ENCODE peak calls at places on chromosomes 16 and 17, in seven cellular contexts. A is GM12865, W is psoas muscle, F is bronchial epithelial cell, J is BE2C, U is lower lobe of right lung, N is Panc1. G is an unnamed sample.

GRCh38 chr17:72488542-72489272 is 367.9 kb downstream of the SOX9 start:
- DNase-seq in A (no peak), W (no peak), F (peak), J (no peak), U (no peak), N (no peak), G (no peak)

GRCh38 chr16:67786491-67786890 is 19.9 kb downstream of the RANBP10 start:
- DNase-seq in A (peak), W (no peak), F (no peak), J (no peak), U (no peak), N (no peak), G (no peak)

GRCh38 chr17:42365136-42365535 is 23.1 kb downstream of the STAT3 start:
- DNase-seq in A (no peak), W (no peak), F (no peak), J (no peak), U (no peak), N (no peak), G (peak)

GRCh38 chr17:2880050-2880449 is 83.8 kb downstream of the RAP1GAP2 start:
- DNase-seq in A (no peak), W (no peak), F (no peak), J (no peak), U (no peak), N (no peak), G (no peak)

GRCh38 chr17:38315497-38315896 is 18.5 kb downstream of the MRPL45 start:
- DNase-seq in A (no peak), W (no peak), F (no peak), J (no peak), U (no peak), N (no peak), G (no peak)

GRCh38 chr17:64441772-64442549 is 7.0 kb upstream of the MILR1 start:
- DNase-seq in A (peak), W (peak), F (peak), J (no peak), U (peak), N (no peak), G (peak)

GRCh38 chr17:29094101-29094708 is 51.3 kb downstream of the PIPOX start:
- DNase-seq in A (no peak), W (no peak), F (no peak), J (no peak), U (no peak), N (no peak), G (no peak)

GRCh38 chr17:56756536-56756935 is 77.2 kb downstream of the C17orf67 start:
- DNase-seq in A (no peak), W (no peak), F (peak), J (no peak), U (no peak), N (no peak), G (peak)

GRCh38 chr17:70022175-70022574 is 52.9 kb upstream of the KCNJ16 start:
- DNase-seq in A (no peak), W (no peak), F (no peak), J (no peak), U (no peak), N (no peak), G (peak)

GRCh38 chr16:51500306-51500705 is 349.2 kb upstream of the SALL1 start:
- DNase-seq in A (no peak), W (no peak), F (peak), J (no peak), U (no peak), N (no peak), G (peak)

GRCh38 chr16:11310997-11311561 is 29.9 kb upstream of the PRM1 start:
- DNase-seq in A (peak), W (no peak), F (no peak), J (no peak), U (no peak), N (no peak), G (no peak)

GRCh38 chr17:55056530-55056929 is 88.0 kb downstream of the STXBP4 start:
- DNase-seq in A (no peak), W (no peak), F (peak), J (peak), U (no peak), N (no peak), G (no peak)

GRCh38 chr17:26809033-26809432 is 484.9 kb upstream of the WSB1 start:
- DNase-seq in A (peak), W (no peak), F (peak), J (no peak), U (no peak), N (no peak), G (no peak)

GRCh38 chr17:73719588-73720071 is 75.4 kb upstream of the SDK2 start:
- DNase-seq in A (no peak), W (no peak), F (no peak), J (peak), U (no peak), N (no peak), G (no peak)

GRCh38 chr17:1179112-1179634 is 608 bp downstream of the ABR start:
- DNase-seq in A (no peak), W (no peak), F (no peak), J (no peak), U (no peak), N (no peak), G (no peak)

GRCh38 chr17:20010099-20010863 is 1.1 kb downstream of the SPECC1 start:
- DNase-seq in A (peak), W (no peak), F (peak), J (peak), U (no peak), N (peak), G (peak)

GRCh38 chr17:1475321-1475854 is 17.1 kb downstream of the MYO1C start:
- DNase-seq in A (no peak), W (no peak), F (no peak), J (no peak), U (no peak), N (no peak), G (no peak)

GRCh38 chr16:80803341-80804060 is 897 bp downstream of the CDYL2 start:
- DNase-seq in A (peak), W (peak), F (no peak), J (no peak), U (peak), N (no peak), G (no peak)

GRCh38 chr17:2054740-2055493 is at the start of gene HIC1:
- DNase-seq in A (peak), W (peak), F (peak), J (peak), U (peak), N (no peak), G (peak)

GRCh38 chr16:50657251-50657650 is 23.9 kb downstream of the SNX20 start:
- DNase-seq in A (no peak), W (no peak), F (no peak), J (no peak), U (no peak), N (no peak), G (no peak)

GRCh38 chr16:88375236-88376052 is 7.3 kb upstream of the ZNF469 start:
- DNase-seq in A (no peak), W (peak), F (no peak), J (peak), U (peak), N (no peak), G (no peak)

GRCh38 chr16:66510711-66511614 is 39.0 kb downstream of the TK2 start:
- DNase-seq in A (no peak), W (no peak), F (no peak), J (no peak), U (no peak), N (no peak), G (no peak)

GRCh38 chr16:884232-884631 is 83.7 kb upstream of the GNG13 start:
- DNase-seq in A (no peak), W (no peak), F (no peak), J (no peak), U (no peak), N (no peak), G (no peak)

GRCh38 chr16:78392585-78393195 is 293.2 kb downstream of the WWOX start:
- DNase-seq in A (no peak), W (no peak), F (no peak), J (no peak), U (no peak), N (no peak), G (no peak)

GRCh38 chr17:72502111-72502939 is 381.5 kb downstream of the SOX9 start:
- DNase-seq in A (no peak), W (no peak), F (peak), J (no peak), U (peak), N (no peak), G (no peak)

GRCh38 chr16:65773319-65773874 is 593.1 kb upstream of the CDH5 start:
- DNase-seq in A (peak), W (no peak), F (no peak), J (no peak), U (no peak), N (no peak), G (no peak)

GRCh38 chr16:88464447-88465318 is 11.6 kb downstream of the ZFPM1 start:
- DNase-seq in A (no peak), W (no peak), F (no peak), J (peak), U (no peak), N (no peak), G (no peak)

GRCh38 chr17:40980594-40980993 is 3.5 kb downstream of the KRT40 start:
- DNase-seq in A (no peak), W (peak), F (no peak), J (no peak), U (no peak), N (no peak), G (no peak)

GRCh38 chr16:57041182-57042156 is 50.9 kb upstream of the CPNE2 start:
- DNase-seq in A (peak), W (no peak), F (no peak), J (no peak), U (no peak), N (no peak), G (no peak)

GRCh38 chr17:60388742-60389141 is 3.2 kb downstream of the USP32 start:
- DNase-seq in A (no peak), W (no peak), F (no peak), J (no peak), U (no peak), N (no peak), G (no peak)

GRCh38 chr16:16021988-16022682 is 72.7 kb downstream of the ABCC1 start:
- DNase-seq in A (no peak), W (peak), F (peak), J (peak), U (peak), N (peak), G (peak)

GRCh38 chr17:81285179-81285878 is 9.8 kb downstream of the SLC38A10 start:
- DNase-seq in A (peak), W (peak), F (no peak), J (no peak), U (peak), N (no peak), G (no peak)

GRCh38 chr16:1745181-1745899 is 26.0 kb downstream of the NME3 start:
- DNase-seq in A (no peak), W (no peak), F (no peak), J (no peak), U (no peak), N (no peak), G (peak)

GRCh38 chr16:30351586-30352419 is 3.3 kb downstream of the CD2BP2 start:
- DNase-seq in A (no peak), W (peak), F (peak), J (no peak), U (peak), N (no peak), G (peak)

GRCh38 chr16:24646646-24646995 is 82.8 kb upstream of the TNRC6A start:
- DNase-seq in A (no peak), W (no peak), F (no peak), J (no peak), U (no peak), N (no peak), G (no peak)

GRCh38 chr16:85601730-85602401 is 11.3 kb upstream of the GSE1 start:
- DNase-seq in A (no peak), W (peak), F (no peak), J (peak), U (no peak), N (no peak), G (no peak)

GRCh38 chr16:51408357-51408756 is 257.3 kb upstream of the SALL1 start:
- DNase-seq in A (no peak), W (no peak), F (peak), J (no peak), U (no peak), N (no peak), G (peak)

GRCh38 chr17:39922006-39922405 is 3.6 kb upstream of the GSDMB start:
- DNase-seq in A (no peak), W (no peak), F (no peak), J (no peak), U (no peak), N (no peak), G (no peak)

GRCh38 chr17:39923230-39923629 is 4.2 kb downstream of the ORMDL3 start:
- DNase-seq in A (no peak), W (no peak), F (no peak), J (no peak), U (no peak), N (no peak), G (no peak)

GRCh38 chr17:39924691-39925055 is 2.7 kb downstream of the ORMDL3 start:
- DNase-seq in A (no peak), W (no peak), F (no peak), J (no peak), U (no peak), N (no peak), G (no peak)

GRCh38 chr17:39925282-39926134 is 1.9 kb downstream of the ORMDL3 start:
- DNase-seq in A (no peak), W (no peak), F (no peak), J (peak), U (no peak), N (no peak), G (no peak)

DNA sequence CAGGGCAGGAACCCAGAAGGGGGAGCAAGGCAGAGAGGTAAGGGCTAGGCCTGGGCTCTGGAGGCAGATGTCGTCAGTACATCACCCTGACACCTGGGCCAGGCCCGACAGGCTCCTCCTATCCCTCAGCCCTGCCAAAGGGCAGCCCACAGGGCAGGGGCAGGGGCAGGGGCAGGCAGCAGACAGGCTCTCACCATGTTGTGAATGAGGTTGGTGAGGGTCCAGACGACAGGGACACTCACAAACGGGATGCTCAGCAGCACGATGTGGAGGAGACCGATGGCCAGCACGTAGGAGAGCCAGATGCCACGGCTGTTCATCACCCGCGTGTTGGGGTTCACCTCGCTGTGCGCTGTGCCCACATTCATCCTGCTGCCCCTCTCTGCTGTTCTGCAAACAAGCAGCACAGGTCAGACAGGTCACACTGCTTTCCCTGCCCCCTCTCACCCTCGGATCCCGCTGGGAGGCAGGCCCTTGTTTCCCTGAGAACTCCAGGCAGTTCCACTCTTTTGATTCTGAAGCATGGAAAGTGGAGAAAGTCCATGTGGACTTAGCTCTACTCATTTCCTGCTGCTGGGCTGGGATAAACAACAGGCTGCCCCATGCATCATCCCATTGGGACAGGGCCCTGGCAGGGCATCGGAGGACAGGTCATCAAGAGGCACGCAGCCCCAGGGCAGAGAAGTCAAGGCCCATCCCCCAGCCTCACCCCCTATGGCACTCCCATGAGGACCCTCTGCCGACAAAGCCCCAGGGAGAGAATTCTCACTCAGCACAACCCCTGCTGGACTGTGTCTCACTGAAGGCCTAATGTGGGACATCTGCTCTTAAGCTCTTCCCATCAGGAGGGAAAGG is 3.3 kb downstream of the ORMDL3 start:
- DNase-seq in A (no peak), W (no peak), F (no peak), J (peak), U (no peak), N (no peak), G (no peak)
- TF ChIP-seq CTCF in A (no peak), W (no peak), F (no peak), J (peak), U (no peak), N (no peak), G (no peak)

GRCh38 chr17:34182036-34182803 is 72.9 kb upstream of the CCL2 start:
- DNase-seq in A (no peak), W (no peak), F (no peak), J (no peak), U (no peak), N (no peak), G (no peak)

GRCh38 chr17:34173221-34173620 is 81.9 kb upstream of the CCL2 start:
- DNase-seq in A (no peak), W (no peak), F (no peak), J (no peak), U (no peak), N (no peak), G (peak)

GRCh38 chr17:34177642-34178041 is 77.4 kb upstream of the CCL2 start:
- DNase-seq in A (no peak), W (no peak), F (no peak), J (no peak), U (no peak), N (no peak), G (peak)

GRCh38 chr17:34176440-34176839 is 78.6 kb upstream of the CCL2 start:
- DNase-seq in A (no peak), W (no peak), F (no peak), J (no peak), U (no peak), N (no peak), G (no peak)

DNA sequence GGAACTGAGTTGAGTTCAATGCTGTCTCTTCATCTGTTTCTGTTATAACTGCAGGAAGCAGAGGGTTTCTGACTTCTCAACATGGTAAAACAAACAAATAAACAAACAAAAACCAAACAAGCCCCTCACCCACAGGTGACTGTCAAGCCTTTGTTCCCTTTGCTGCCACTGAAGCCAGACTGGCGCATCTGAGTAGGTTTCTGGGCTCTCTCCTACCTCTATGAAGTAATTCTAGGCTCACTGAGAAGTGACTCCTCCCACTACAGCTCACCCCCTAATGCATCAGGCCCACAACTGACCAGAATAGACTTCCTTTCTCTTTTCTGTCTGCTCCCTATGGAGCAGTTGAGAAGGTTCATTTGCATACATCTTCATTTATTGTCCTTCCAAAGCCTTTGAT is 77.0 kb upstream of the CCL2 start:
- DNase-seq in A (no peak), W (no peak), F (no peak), J (no peak), U (no peak), N (no peak), G (no peak)
- TF ChIP-seq CTCF in A (no peak), W (no peak), F (no peak), J (no peak), U (no peak), N (no peak), G (no peak)

DNA sequence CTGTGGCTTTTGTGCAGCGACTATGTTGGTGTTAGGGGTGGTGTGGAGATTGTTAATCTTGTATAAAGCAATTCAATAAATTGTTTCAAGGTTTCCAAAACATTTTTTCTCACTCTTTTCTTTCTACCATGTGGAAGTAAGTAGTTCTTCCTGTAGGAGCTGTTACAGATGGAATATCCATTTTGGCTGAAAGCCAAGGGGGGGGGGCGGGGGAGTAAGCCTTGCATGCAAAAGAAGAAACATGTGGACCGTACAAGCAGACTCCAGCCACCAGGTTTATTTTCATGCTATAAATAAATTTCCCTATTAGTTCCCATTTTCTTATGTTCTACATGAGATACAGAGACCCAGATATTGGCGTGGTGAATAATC is 35.0 kb downstream of the UBN1 start:
- DNase-seq in A (no peak), W (no peak), F (no peak), J (peak), U (no peak), N (no peak), G (no peak)
- TF ChIP-seq CTCF in A (no peak), W (no peak), F (no peak), J (no peak), U (no peak), N (no peak), G (no peak)

DNA sequence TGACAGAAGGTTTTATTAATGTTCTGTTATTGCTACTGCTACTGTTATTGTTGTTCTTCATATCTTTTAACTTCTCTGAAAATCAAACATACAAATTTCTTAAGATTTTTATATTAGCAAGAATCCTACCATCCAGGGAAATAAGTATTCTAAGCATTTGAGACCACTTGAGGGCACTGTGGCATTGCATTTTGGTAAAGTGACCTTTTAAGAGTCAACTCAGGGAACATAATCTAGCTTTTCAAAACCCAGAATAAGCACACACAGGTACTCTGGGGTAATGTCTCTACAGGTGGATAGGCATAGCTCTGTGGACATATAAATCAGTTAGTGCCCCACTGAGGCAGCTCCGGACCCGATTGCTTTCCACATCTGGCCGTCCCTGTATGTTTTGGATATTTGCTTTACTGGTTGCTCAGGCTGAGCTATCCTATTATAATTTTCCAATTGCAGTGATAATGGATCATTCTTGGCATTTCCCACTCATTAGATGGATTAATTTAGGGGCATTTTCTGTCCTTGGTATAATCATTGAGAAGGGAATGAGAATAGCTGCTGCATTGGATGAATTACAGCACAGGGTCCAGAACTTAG is 1425.1 kb upstream of the CDH8 start:
- DNase-seq in A (no peak), W (no peak), F (peak), J (peak), U (no peak), N (peak), G (peak)
- TF ChIP-seq CTCF in A (no peak), W (peak), F (peak), J (peak), U (no peak), N (peak), G (peak)

GRCh38 chr17:79100405-79100804 is 25.8 kb downstream of the ENGASE start:
- DNase-seq in A (no peak), W (no peak), F (no peak), J (no peak), U (no peak), N (no peak), G (no peak)

GRCh38 chr17:79098282-79098867 is 23.8 kb downstream of the ENGASE start:
- DNase-seq in A (no peak), W (no peak), F (no peak), J (no peak), U (no peak), N (no peak), G (no peak)

GRCh38 chr17:79102214-79102613 is 27.6 kb downstream of the ENGASE start:
- DNase-seq in A (no peak), W (no peak), F (no peak), J (no peak), U (no peak), N (no peak), G (no peak)

GRCh38 chr17:79097226-79098055 is 22.8 kb downstream of the ENGASE start:
- DNase-seq in A (no peak), W (no peak), F (no peak), J (no peak), U (no peak), N (no peak), G (no peak)

GRCh38 chr17:79101111-79101673 is 26.6 kb downstream of the ENGASE start:
- DNase-seq in A (no peak), W (no peak), F (no peak), J (no peak), U (no peak), N (no peak), G (no peak)
- TF ChIP-seq CTCF in A (no peak), W (no peak), F (no peak), J (no peak), U (no peak), N (no peak), G (no peak)

G was measured in HFFc6.